ENCODE peak calls at places on chromosomes 11 and 22, in eight cellular contexts. D is cardiac muscle cell; P is heart left ventricle; N is CD8-positive, alpha-beta T cell; I is uterus; H is naive thymus-derived CD4-positive, alpha-beta T cell; F is adipocyte; K is psoas muscle. T is an unnamed sample. For H3K4me1 and H3K9me3, the result is how much of the 10 kb centered on the place peaks cover.

GRCh38 chr11:123176785-123177184 is 18.3 kb downstream of the CLMP start:
- DNase-seq in D (no peak), P (no peak), N (no peak), I (no peak), H (no peak), F (no peak), K (no peak), T (no peak)

GRCh38 chr11:75269367-75269660 is 28.7 kb downstream of the TPBGL start:
- DNase-seq in D (no peak), P (peak), N (no peak), I (no peak), H (no peak), F (no peak), K (peak), T (no peak)

GRCh38 chr11:2378527-2379210 is 1.6 kb downstream of the CD81 start:
- DNase-seq in D (peak), P (no peak), N (no peak), I (peak), H (no peak), F (peak), K (peak), T (peak)

GRCh38 chr11:122422707-122423106 is 232.8 kb upstream of the UBASH3B start:
- DNase-seq in D (peak), P (no peak), N (no peak), I (no peak), H (no peak), F (no peak), K (no peak), T (no peak)

GRCh38 chr22:29727248-29727551 is 7.4 kb downstream of the CABP7 start:
- DNase-seq in D (peak), P (no peak), N (no peak), I (peak), H (no peak), F (peak), K (peak), T (peak)

GRCh38 chr11:1728931-1729691 is 21.3 kb downstream of the IFITM10 start:
- DNase-seq in D (no peak), P (no peak), N (peak), I (no peak), H (no peak), F (no peak), K (no peak), T (peak)

GRCh38 chr11:130882138-130882551 is 34.1 kb downstream of the SNX19 start:
- DNase-seq in D (no peak), P (peak), N (no peak), I (no peak), H (no peak), F (no peak), K (no peak), T (no peak)

GRCh38 chr11:10926801-10927200 is 68.9 kb upstream of the ZBED5 start:
- DNase-seq in D (no peak), P (no peak), N (no peak), I (no peak), H (no peak), F (peak), K (no peak), T (no peak)

GRCh38 chr11:2131371-2132228 is 7.6 kb downstream of the IGF2 start:
- DNase-seq in D (no peak), P (no peak), N (no peak), I (no peak), H (no peak), F (no peak), K (peak), T (no peak)

GRCh38 chr11:59674291-59674690 is 5.5 kb upstream of the PATL1 start:
- DNase-seq in D (no peak), P (no peak), N (no peak), I (no peak), H (no peak), F (no peak), K (no peak), T (no peak)

GRCh38 chr22:19629720-19630419 is 84.4 kb upstream of the SEPTIN5 start:
- DNase-seq in D (peak), P (peak), N (peak), I (peak), H (peak), F (peak), K (peak), T (peak)
- H3K4me1 ChIP-seq in D (under half), P (under half), N (under half), I (under half), H (under half), F (under half), K (under half), T (under half)

GRCh38 chr11:13473013-13473722 is 10.1 kb upstream of the BTBD10 start:
- DNase-seq in D (no peak), P (no peak), N (no peak), I (no peak), H (no peak), F (no peak), K (no peak), T (no peak)

GRCh38 chr11:13479688-13480087 is 16.1 kb downstream of the PTH start:
- DNase-seq in D (no peak), P (no peak), N (no peak), I (no peak), H (no peak), F (no peak), K (no peak), T (no peak)

GRCh38 chr11:13480198-13480597 is 15.6 kb downstream of the PTH start:
- DNase-seq in D (no peak), P (no peak), N (no peak), I (no peak), H (no peak), F (no peak), K (no peak), T (no peak)

GRCh38 chr11:13475091-13475490 is 12.1 kb upstream of the BTBD10 start:
- DNase-seq in D (no peak), P (no peak), N (no peak), I (no peak), H (no peak), F (no peak), K (no peak), T (no peak)
- H3K9me3 ChIP-seq in D (under half), P (under half), N (under half), I (under half), H (under half), F (under half), K (under half), T (under half)

DNA sequence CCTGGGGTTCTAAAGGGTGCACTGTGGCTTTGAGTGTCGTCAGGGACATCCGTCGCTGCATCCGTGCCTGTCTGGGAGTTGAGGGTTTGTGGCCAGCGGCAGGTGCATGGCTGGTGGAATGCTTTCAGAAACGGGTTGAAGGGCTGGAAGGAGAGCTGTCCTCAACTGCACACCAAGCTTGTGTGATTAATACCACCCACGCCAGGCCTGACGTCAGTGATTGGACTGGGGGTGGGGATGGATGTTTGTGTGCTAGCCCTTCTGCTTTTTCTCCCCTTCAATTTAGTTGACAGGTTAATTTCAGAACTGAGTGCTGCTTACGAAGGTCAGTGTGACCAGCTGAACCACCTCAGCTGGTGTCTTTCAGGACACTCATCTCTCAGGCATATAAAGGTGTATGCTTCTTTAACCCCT is 3.2 kb upstream of the GAB2 start:
- DNase-seq in D (peak), P (peak), N (peak), I (peak), H (no peak), F (peak), K (peak), T (peak)
- H3K4me3 ChIP-seq in D (no peak), P (no peak), N (no peak), I (no peak), H (no peak), F (peak), K (no peak), T (no peak)

GRCh38 chr22:50329236-50329635 is 2.4 kb upstream of the DENND6B start:
- DNase-seq in D (peak), P (no peak), N (no peak), I (no peak), H (no peak), F (peak), K (no peak), T (no peak)

GRCh38 chr22:50326959-50327710 is at the start of gene DENND6B:
- DNase-seq in D (peak), P (peak), N (peak), I (peak), H (peak), F (peak), K (peak), T (peak)

GRCh38 chr22:50325444-50326224 is 1.2 kb downstream of the DENND6B start:
- DNase-seq in D (no peak), P (no peak), N (no peak), I (no peak), H (no peak), F (no peak), K (no peak), T (no peak)

GRCh38 chr22:50326225-50326958 is 420 bp downstream of the DENND6B start:
- DNase-seq in D (no peak), P (no peak), N (no peak), I (no peak), H (no peak), F (no peak), K (no peak), T (no peak)

DNA sequence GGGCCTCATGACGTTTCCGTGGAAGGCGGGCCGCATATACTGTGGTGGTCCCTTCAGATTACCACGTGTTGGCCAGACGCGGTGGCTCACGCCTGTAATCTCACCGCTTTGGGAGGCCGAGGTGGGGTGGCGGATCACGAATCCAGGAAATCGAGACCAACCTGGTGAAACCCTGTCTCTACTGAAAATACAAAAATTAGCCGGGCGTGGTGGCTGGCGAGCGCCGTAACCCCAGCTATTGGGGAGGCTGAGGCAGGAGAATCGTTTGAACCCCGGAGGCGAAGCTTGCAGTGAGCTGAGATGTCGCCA is 853 bp upstream of the DENND6B start:
- DNase-seq in D (no peak), P (no peak), N (no peak), I (no peak), H (no peak), F (no peak), K (no peak), T (no peak)
- H3K4me1 ChIP-seq in D (under half), P (under half), N (under half), I (under half), H (under half), F (under half), K (under half), T (under half)

GRCh38 chr11:70528046-70528793 is 129.9 kb downstream of the CTTN start:
- DNase-seq in D (no peak), P (peak), N (no peak), I (no peak), H (no peak), F (no peak), K (peak), T (no peak)

GRCh38 chr11:70530629-70531185 is 132.4 kb downstream of the CTTN start:
- DNase-seq in D (no peak), P (no peak), N (no peak), I (no peak), H (no peak), F (no peak), K (peak), T (no peak)

GRCh38 chr11:70527429-70528045 is 129.2 kb downstream of the CTTN start:
- DNase-seq in D (no peak), P (peak), N (no peak), I (no peak), H (no peak), F (no peak), K (peak), T (no peak)

GRCh38 chr11:70530010-70530409 is 131.7 kb downstream of the CTTN start:
- DNase-seq in D (no peak), P (no peak), N (no peak), I (no peak), H (no peak), F (no peak), K (no peak), T (no peak)

GRCh38 chr11:70528794-70529580 is 130.7 kb downstream of the CTTN start:
- DNase-seq in D (no peak), P (peak), N (no peak), I (no peak), H (no peak), F (no peak), K (peak), T (no peak)
- H3K9me3 ChIP-seq in D (under half), P (under half), N (under half), I (under half), H (under half), F (under half), K (under half), T (under half)